ENCODE peak calls at places on chromosomes 13 and 19, in seven cellular contexts. Y, F, I, Q, T, G and V are unnamed samples.

GRCh38 chr13:83229574-83230300 is 652.5 kb downstream of the SLITRK1 start:
- DNase-seq in I (no peak), G (peak; percentile 40), F (no peak), Y (no peak), T (no peak), Q (no peak), V (no peak)

GRCh38 chr13:33218020-33218419 is 67.5 kb downstream of the STARD13 start:
- DNase-seq in G (peak; percentile 71), T (no peak), Y (peak; percentile 55), I (no peak), Q (peak; percentile 92), F (no peak), V (no peak)

GRCh38 chr13:74975122-74975521 is 506.8 kb downstream of the TBC1D4 start:
- DNase-seq in F (no peak), T (no peak), Q (no peak), G (no peak), Y (no peak), I (no peak), V (no peak)

GRCh38 chr13:112776971-112777370 is 87.1 kb downstream of the ATP11A start:
- DNase-seq in Y (no peak), F (no peak), T (no peak), G (no peak), Q (no peak), I (no peak), V (no peak)

GRCh38 chr19:35458821-35459391 is 10.8 kb downstream of the FFAR2 start:
- DNase-seq in G (no peak), F (no peak), T (no peak), Q (no peak), Y (no peak), I (peak; percentile 16), V (no peak)

GRCh38 chr13:25095862-25096453 is at the start of gene PABPC3:
- DNase-seq in I (no peak), G (no peak), F (no peak), Y (no peak), T (no peak), Q (no peak), V (no peak)

GRCh38 chr19:35995655-35995993 is 636 bp downstream of the SDHAF1 start:
- DNase-seq in G (peak; percentile 8), Q (peak; percentile 36), I (no peak), Y (peak; percentile 44), T (peak; percentile 89), F (peak; percentile 50), V (no peak)

GRCh38 chr13:29923554-29924481 is 73.4 kb upstream of the UBL3 start:
- DNase-seq in F (peak; percentile 38), T (peak; percentile 92), Y (peak; percentile 97), Q (peak; percentile 98), G (peak; percentile 99), I (peak; percentile 53), V (no peak)

GRCh38 chr13:42039457-42039945 is 8.9 kb upstream of the DGKH start:
- DNase-seq in Q (no peak), F (no peak), I (no peak), T (no peak), G (no peak), Y (no peak), V (no peak)

GRCh38 chr13:41925014-41925413 is 35.9 kb downstream of the VWA8 start:
- DNase-seq in I (no peak), Q (no peak), F (no peak), Y (no peak), G (no peak), T (no peak), V (no peak)

GRCh38 chr13:38334845-38335244 is 14.8 kb upstream of the UFM1 start:
- DNase-seq in Q (no peak), T (no peak), Y (no peak), F (no peak), G (no peak), I (no peak), V (no peak)

GRCh38 chr13:111319998-111320911 is at the start of gene TEX29:
- DNase-seq in F (no peak), Y (no peak), T (peak; percentile 54), Q (no peak), G (no peak), I (no peak), V (no peak)

DNA sequence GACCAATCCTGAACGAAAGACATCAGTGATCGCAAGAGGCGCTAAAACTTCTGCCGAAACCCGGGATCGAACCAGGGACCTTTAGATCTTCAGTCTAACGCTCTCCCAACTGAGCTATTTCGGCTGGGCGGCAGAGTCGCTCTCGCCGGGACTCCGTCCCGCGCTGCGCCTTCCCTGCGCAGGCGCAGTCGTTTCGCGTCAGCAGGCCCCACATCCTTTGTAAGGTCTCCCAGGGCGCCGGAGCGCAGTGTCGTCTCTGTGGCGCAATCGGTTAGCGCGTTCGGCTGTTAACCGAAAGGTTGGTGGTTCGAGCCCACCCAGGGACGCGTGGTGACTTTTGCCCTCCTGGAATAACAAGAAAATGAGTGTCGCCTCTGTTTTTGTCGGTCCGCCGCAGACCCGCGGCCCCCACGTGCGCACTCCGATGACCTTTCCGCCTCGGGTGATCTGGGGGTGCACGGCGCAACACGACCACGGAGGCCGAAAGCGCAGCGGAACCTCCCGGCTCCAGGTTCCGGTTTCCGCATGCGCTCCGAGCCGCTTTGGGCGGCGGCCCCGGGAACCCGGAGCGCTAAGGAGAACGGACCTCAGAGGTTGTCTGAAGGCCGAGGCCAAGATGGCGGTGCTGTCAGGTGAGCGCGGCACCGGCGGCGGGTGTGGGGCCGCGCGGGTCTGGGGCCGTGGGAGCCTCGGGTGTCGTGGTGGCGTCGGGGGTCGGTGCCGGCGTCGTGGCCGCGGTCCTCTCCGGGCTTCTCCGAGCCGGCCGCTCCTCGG is at the start of gene NDUFS7:
- DNase-seq in I (peak; percentile 95), F (peak; percentile 90), Y (peak; percentile 88), G (peak; percentile 92), T (peak; percentile 98), Q (peak; percentile 92), V (peak; percentile 58)
- TF ChIP-seq CTCF in I (no peak), F (no peak), Y (no peak), G (peak; percentile 18), T (no peak), Q (no peak), V (peak; percentile 3)

GRCh38 chr19:49889687-49890348 is 6.9 kb downstream of the IL4I1 start:
- DNase-seq in Y (peak; percentile 51), Q (peak; percentile 78), I (peak; percentile 49), G (peak; percentile 61), F (peak; percentile 82), T (peak; percentile 94), V (no peak)

GRCh38 chr19:49891393-49891792 is 5.3 kb downstream of the IL4I1 start:
- DNase-seq in G (no peak), T (no peak), F (peak; percentile 20), I (no peak), Y (no peak), Q (no peak), V (no peak)

GRCh38 chr19:49889038-49889686 is 7.5 kb downstream of the IL4I1 start:
- DNase-seq in I (no peak), G (no peak), T (no peak), Q (no peak), Y (no peak), F (peak; percentile 69), V (no peak)

GRCh38 chr19:49892716-49893115 is 4.0 kb downstream of the IL4I1 start:
- DNase-seq in G (no peak), Y (no peak), I (no peak), T (no peak), F (no peak), Q (no peak), V (no peak)

GRCh38 chr19:49890349-49891311 is 6.1 kb downstream of the IL4I1 start:
- DNase-seq in T (no peak), I (no peak), G (no peak), F (peak; percentile 75), Q (peak; percentile 72), Y (peak; percentile 48), V (no peak)
- TF ChIP-seq CTCF in T (no peak), I (peak; percentile 5), G (no peak), F (peak; percentile 54), Q (no peak), Y (no peak), V (no peak)

DNA sequence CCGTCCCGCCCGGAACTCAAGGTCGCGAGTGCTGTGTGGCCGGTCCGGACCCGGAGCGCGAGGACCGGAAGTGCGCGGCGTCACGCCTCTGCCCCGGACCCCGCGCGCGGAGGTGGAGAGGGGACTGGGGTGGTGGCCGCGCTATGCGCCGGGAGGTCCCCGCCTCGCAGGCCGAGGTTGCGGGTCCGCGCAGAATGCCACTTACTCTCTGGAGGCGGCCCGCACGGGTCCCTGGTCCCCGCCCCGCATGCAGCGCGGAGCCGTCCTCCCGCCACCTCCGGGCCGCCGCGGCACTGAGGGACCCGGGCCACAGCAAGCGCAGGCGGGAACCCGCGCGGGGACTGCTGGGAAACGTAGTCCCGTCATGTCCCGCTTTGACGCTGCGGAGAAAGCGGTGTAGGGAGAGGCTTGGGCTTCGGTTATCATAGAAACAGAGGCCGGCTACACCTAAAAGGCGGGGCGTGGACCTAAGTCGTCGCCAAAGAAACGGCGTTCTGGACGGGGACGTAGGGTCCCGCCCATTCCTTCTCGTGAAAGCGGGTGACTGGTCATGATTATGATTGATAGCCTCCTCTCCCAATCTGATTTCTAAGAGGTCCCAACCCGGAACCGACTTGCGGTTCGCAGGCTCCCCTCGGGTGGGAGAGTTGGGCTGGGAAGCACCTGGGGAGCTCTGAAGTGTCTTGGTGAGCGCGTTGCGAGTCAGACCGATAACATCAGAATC is at the start of gene ZNF837:
- DNase-seq in G (peak; percentile 100), Y (peak; percentile 100), T (peak; percentile 99), Q (peak; percentile 100), F (peak; percentile 94), I (peak; percentile 91), V (peak; percentile 68)
- TF ChIP-seq CTCF in G (no peak), Y (no peak), T (no peak), Q (no peak), F (no peak), I (no peak), V (no peak)

GRCh38 chr13:101942535-101943157 is 459.2 kb downstream of the FGF14 start:
- DNase-seq in Y (no peak), Q (no peak), G (no peak), F (peak; percentile 25), T (no peak), I (no peak), V (no peak)
- TF ChIP-seq CTCF in Y (no peak), Q (no peak), G (no peak), F (no peak), T (no peak), I (no peak), V (peak; percentile 46)

DNA sequence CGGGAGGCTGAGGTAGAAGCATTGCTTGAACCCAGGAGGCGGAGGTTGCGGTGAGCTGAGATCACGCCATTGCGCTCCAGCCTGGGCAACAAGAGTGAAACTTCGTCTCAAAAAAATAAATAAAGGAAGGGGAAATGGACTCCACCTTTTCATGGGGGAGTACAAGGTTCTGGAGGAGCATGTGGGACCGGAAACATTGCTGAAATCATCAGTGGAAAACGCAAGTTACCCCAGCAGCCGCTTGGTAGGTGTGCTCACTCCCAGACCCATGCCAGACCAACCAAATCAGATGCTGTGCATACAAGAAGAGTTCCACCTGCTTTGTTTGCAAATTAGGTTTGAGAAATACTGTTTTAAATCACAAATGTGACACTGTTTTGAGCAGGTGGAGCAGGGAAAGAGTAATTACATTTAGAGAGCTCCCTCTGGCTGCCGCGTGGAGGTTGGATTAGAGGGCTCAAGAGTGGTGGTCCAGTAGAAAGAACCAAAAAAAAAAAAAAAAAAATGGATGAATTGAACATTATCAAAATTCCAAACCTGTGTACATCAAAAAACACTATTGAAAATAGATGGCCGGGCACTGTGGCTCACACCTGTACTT is 4.9 kb downstream of the ERICH4 start:
- DNase-seq in I (no peak), T (no peak), Q (no peak), G (no peak), F (no peak), Y (no peak), V (no peak)
- TF ChIP-seq CTCF in I (no peak), T (no peak), Q (no peak), G (no peak), F (no peak), Y (no peak), V (no peak)